ENCODE peak calls at places on chromosomes 12 and 14, in ten cellular contexts. D, E, Y, M, Z, Q, G, V, C and I are unnamed samples.

GRCh38 chr14:38203929-38204716 is 3.6 kb upstream of the SSTR1 start:
- DNase-seq in Y (no peak), Q (no peak), G (no peak), D (no peak), E (no peak), C (peak), M (no peak), V (no peak), Z (no peak), I (no peak)

GRCh38 chr14:60637490-60638452 is 11.5 kb downstream of the SIX1 start:
- DNase-seq in M (no peak), G (no peak), V (no peak), Z (peak), D (peak), E (peak), Y (no peak), C (no peak), Q (no peak), I (no peak)

GRCh38 chr14:79573486-79573885 is 637.8 kb downstream of the DIO2 start:
- DNase-seq in V (no peak), Y (no peak), Z (no peak), Q (no peak), C (no peak), M (no peak), D (no peak), G (no peak), E (no peak), I (no peak)

GRCh38 chr12:119020377-119021360 is 39.3 kb downstream of the SRRM4 start:
- DNase-seq in C (peak), M (peak), G (no peak), Z (peak), Q (no peak), E (peak), D (peak), Y (no peak), V (peak), I (no peak)

GRCh38 chr14:77133718-77134338 is 7.8 kb downstream of the ZDHHC22 start:
- DNase-seq in Z (peak), E (peak), V (peak), D (peak), M (peak), Y (peak), G (peak), Q (no peak), C (no peak), I (peak)

GRCh38 chr12:108605000-108605689 is 7.3 kb upstream of the TMEM119 start:
- DNase-seq in D (no peak), E (no peak), V (no peak), G (no peak), Y (no peak), Q (no peak), C (no peak), Z (no peak), M (peak), I (no peak)

GRCh38 chr14:29216774-29217232 is 450.2 kb downstream of the FOXG1 start:
- DNase-seq in D (no peak), C (no peak), M (no peak), V (no peak), Q (no peak), G (no peak), Y (no peak), Z (no peak), E (no peak), I (peak)

GRCh38 chr14:96069421-96069820 is 30.3 kb downstream of the C14orf132 start:
- DNase-seq in Z (peak), M (no peak), D (no peak), C (no peak), G (no peak), Q (no peak), V (no peak), E (no peak), Y (peak), I (no peak)

GRCh38 chr12:57834086-57834876 is 12.2 kb downstream of the CTDSP2 start:
- DNase-seq in D (no peak), V (no peak), M (peak), G (peak), C (no peak), Y (no peak), Q (no peak), Z (no peak), E (peak), I (no peak)

GRCh38 chr12:40792792-40793386 is 100.7 kb downstream of the CNTN1 start:
- DNase-seq in Q (no peak), Z (no peak), C (no peak), E (no peak), G (peak), D (no peak), M (no peak), V (no peak), Y (no peak), I (no peak)

GRCh38 chr12:25248137-25248536 is 2.6 kb downstream of the KRAS start:
- DNase-seq in V (no peak), G (no peak), C (peak), E (peak), Q (no peak), D (no peak), Y (no peak), M (no peak), Z (no peak), I (no peak)

GRCh38 chr12:10716704-10717315 is 6.3 kb downstream of the YBX3 start:
- DNase-seq in C (peak), G (no peak), M (no peak), D (peak), V (peak), Z (peak), Y (peak), E (peak), Q (no peak), I (peak)

GRCh38 chr12:68129979-68130378 is 29.6 kb downstream of the IFNG start:
- DNase-seq in G (no peak), M (no peak), E (no peak), V (no peak), Y (no peak), C (no peak), Q (no peak), Z (no peak), D (no peak), I (no peak)

GRCh38 chr14:94575730-94576585 is 5.3 kb upstream of the SERPINA5 start:
- DNase-seq in V (no peak), C (no peak), M (no peak), Z (no peak), E (no peak), Q (no peak), Y (no peak), G (no peak), D (no peak), I (no peak)

GRCh38 chr12:8493084-8493483 is 20.2 kb upstream of the CLEC4D start:
- DNase-seq in M (peak), V (no peak), Z (no peak), Q (no peak), E (no peak), D (no peak), Y (no peak), C (no peak), G (peak), I (no peak)

GRCh38 chr14:53022593-53022992 is 71.7 kb upstream of the FERMT2 start:
- DNase-seq in Y (no peak), M (no peak), C (no peak), G (no peak), E (no peak), Q (no peak), D (no peak), V (no peak), Z (no peak), I (no peak)

GRCh38 chr14:87409401-87409800 is 583.6 kb downstream of the GALC start:
- DNase-seq in Q (no peak), E (no peak), Z (no peak), M (no peak), D (no peak), C (no peak), Y (no peak), V (no peak), G (no peak), I (no peak)

GRCh38 chr12:54378791-54379400 is 5.6 kb downstream of the ZNF385A start:
- DNase-seq in M (peak), D (peak), Y (no peak), V (no peak), Q (peak), G (peak), Z (peak), E (peak), C (peak), I (no peak)

GRCh38 chr12:104049278-104050257 is at the start of gene GLT8D2:
- DNase-seq in D (peak), G (no peak), Y (peak), V (no peak), C (no peak), Z (peak), E (peak), Q (no peak), M (no peak), I (peak)

GRCh38 chr12:69779928-69780327 is 41.3 kb downstream of the RAB3IP start:
- DNase-seq in D (no peak), E (peak), Z (no peak), Q (no peak), V (peak), Y (no peak), M (no peak), G (no peak), C (peak), I (peak)

GRCh38 chr12:95237315-95237714 is 19.7 kb downstream of the VEZT start:
- DNase-seq in D (no peak), Y (no peak), M (no peak), V (no peak), Z (no peak), E (no peak), G (no peak), Q (no peak), C (no peak), I (no peak)

GRCh38 chr12:913919-914718 is 35.4 kb downstream of the RAD52 start:
- DNase-seq in Q (no peak), C (no peak), V (no peak), D (no peak), M (no peak), E (no peak), Y (no peak), G (no peak), Z (no peak), I (peak)

GRCh38 chr12:116916714-116917114 is 6.0 kb downstream of the FBXW8 start:
- DNase-seq in V (peak), D (peak), Z (no peak), Q (no peak), G (peak), Y (no peak), M (peak), C (peak), E (no peak), I (peak)

GRCh38 chr12:2795291-2796186 is 769 bp downstream of the FKBP4 start:
- DNase-seq in V (peak), Z (peak), Y (peak), D (peak), G (peak), E (peak), M (peak), C (peak), Q (peak), I (peak)

GRCh38 chr12:124411291-124411878 is 116.5 kb downstream of the RFLNA start:
- DNase-seq in Q (peak), C (peak), Z (no peak), Y (no peak), V (peak), M (no peak), D (peak), G (no peak), E (peak), I (peak)

GRCh38 chr14:36756221-36756620 is 94.6 kb downstream of the PAX9 start:
- DNase-seq in Q (no peak), G (no peak), V (no peak), M (no peak), D (no peak), C (no peak), Z (no peak), Y (no peak), E (no peak), I (no peak)

GRCh38 chr12:8699714-8700113 is 1.9 kb downstream of the RIMKLB start:
- DNase-seq in M (peak), G (no peak), V (no peak), Q (no peak), Z (no peak), C (peak), Y (no peak), D (no peak), E (peak), I (no peak)

GRCh38 chr14:54566410-54567223 is at the start of gene SAMD4A:
- DNase-seq in E (peak), C (peak), G (peak), Z (peak), Y (peak), D (peak), M (peak), Q (peak), V (peak), I (peak)
- TF ChIP-seq CTCF in E (peak), C (no peak), G (peak), Z (no peak), Y (peak), D (peak), M (peak), Q (peak), V (peak), I (peak)

GRCh38 chr12:126685636-126686035 is 1581.3 kb upstream of the TMEM132C start:
- DNase-seq in Q (no peak), M (no peak), C (no peak), D (no peak), Z (no peak), G (no peak), V (no peak), Y (no peak), E (no peak), I (no peak)
- H3K27ac ChIP-seq in Q (no peak), M (no peak), C (no peak), D (no peak), Z (no peak), G (no peak), V (no peak), Y (no peak), E (no peak), I (no peak)

GRCh38 chr12:13075114-13075471 is 28.4 kb downstream of the GSG1 start:
- DNase-seq in D (no peak), E (no peak), G (no peak), Z (no peak), Q (no peak), Y (no peak), C (no peak), V (no peak), M (no peak), I (no peak)

GRCh38 chr12:13075786-13076570 is 27.5 kb downstream of the GSG1 start:
- DNase-seq in Z (no peak), Y (no peak), G (no peak), V (no peak), C (no peak), E (no peak), D (no peak), Q (no peak), M (no peak), I (no peak)

GRCh38 chr12:13080276-13080675 is 23.2 kb downstream of the GSG1 start:
- DNase-seq in Q (no peak), C (no peak), M (no peak), E (no peak), V (no peak), Z (no peak), Y (no peak), G (no peak), D (no peak), I (no peak)

GRCh38 chr12:13082866-13083265 is 20.6 kb downstream of the GSG1 start:
- DNase-seq in M (no peak), G (no peak), Q (no peak), E (no peak), Y (no peak), V (no peak), Z (no peak), C (no peak), D (no peak), I (no peak)

DNA sequence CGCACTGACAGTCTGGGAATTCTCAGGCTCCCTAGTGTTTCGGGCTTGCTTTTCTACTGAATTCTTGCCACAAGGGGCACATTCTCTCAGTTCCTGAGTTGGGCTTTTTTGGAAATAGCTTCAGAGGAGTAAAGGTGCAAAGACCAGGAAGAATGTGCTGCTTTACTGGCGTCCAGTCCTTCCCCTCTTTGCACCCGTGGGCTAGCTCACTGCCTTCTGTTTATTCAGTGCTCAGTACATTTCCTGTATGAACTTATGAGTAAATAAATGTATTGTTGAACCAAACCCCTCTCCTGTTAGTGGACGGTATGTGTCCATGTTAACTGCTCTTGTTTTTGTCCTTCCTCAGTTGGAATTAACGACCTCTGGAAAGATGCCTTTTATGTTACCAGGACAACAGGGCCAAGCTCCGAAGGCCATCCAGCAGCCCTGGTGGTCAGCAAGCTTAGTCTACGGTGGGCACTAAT is 24.0 kb downstream of the GSG1 start:
- DNase-seq in Q (no peak), Y (no peak), D (no peak), V (no peak), Z (no peak), M (no peak), C (no peak), E (peak), G (no peak), I (no peak)
- TF ChIP-seq CTCF in Q (no peak), Y (no peak), D (peak), V (no peak), Z (no peak), M (no peak), C (peak), E (peak), G (no peak), I (no peak)

GRCh38 chr12:105539735-105540134 is 209.2 kb downstream of the C12orf75 start:
- DNase-seq in D (no peak), Q (no peak), E (no peak), Y (no peak), V (no peak), G (no peak), C (no peak), Z (no peak), M (no peak), I (no peak)
- H3K27ac ChIP-seq in D (no peak), Q (no peak), E (no peak), Y (no peak), V (no peak), G (no peak), C (no peak), Z (no peak), M (no peak), I (no peak)